ENCODE peak calls at places on chromosome 16, in six cellular contexts. A, T, D, Q, W and N are unnamed samples.

GRCh38 chr16:50505115-50505514 is 43.1 kb upstream of the NKD1 start:
- DNase-seq in D (no peak), A (no peak), T (no peak), Q (no peak), W (no peak), N (no peak)

GRCh38 chr16:63629272-63629671 is 1492.6 kb downstream of the CDH11 start:
- DNase-seq in T (no peak), A (no peak), Q (no peak), D (no peak), W (no peak), N (no peak)

GRCh38 chr16:69340095-69340644 is 598 bp downstream of the NIP7 start:
- DNase-seq in D (no peak), W (peak), A (no peak), T (no peak), Q (no peak), N (no peak)

GRCh38 chr16:15398618-15399316 is 3.2 kb downstream of the MPV17L start:
- DNase-seq in W (no peak), A (no peak), T (no peak), D (no peak), Q (no peak), N (no peak)

GRCh38 chr16:27700596-27700995 is 150.7 kb downstream of the KATNIP start:
- DNase-seq in W (no peak), T (peak), D (no peak), A (no peak), Q (no peak), N (no peak)

GRCh38 chr16:81601008-81601428 is 156.4 kb downstream of the CMIP start:
- DNase-seq in Q (no peak), T (peak), A (no peak), W (peak), D (peak), N (no peak)

GRCh38 chr16:27225536-27226360 is 22.4 kb downstream of the KDM8 start:
- DNase-seq in A (no peak), W (no peak), T (peak), Q (no peak), D (no peak), N (peak)

GRCh38 chr16:23423496-23424049 is 29.4 kb downstream of the COG7 start:
- DNase-seq in W (peak), A (peak), Q (peak), T (peak), D (peak), N (no peak)

GRCh38 chr16:57797526-57798266 is 4.6 kb downstream of the KIFC3 start:
- DNase-seq in W (no peak), D (peak), A (no peak), Q (no peak), T (peak), N (no peak)

GRCh38 chr16:68992521-68992920 is 112.9 kb upstream of the HAS3 start:
- DNase-seq in D (peak), W (peak), A (no peak), Q (peak), T (no peak), N (no peak)

GRCh38 chr16:82603784-82604411 is 22.9 kb upstream of the CDH13 start:
- DNase-seq in A (peak), T (no peak), D (no peak), Q (peak), W (peak), N (peak)

GRCh38 chr16:9102379-9102778 is 10.9 kb downstream of the HAPSTR1 start:
- DNase-seq in D (no peak), A (peak), T (no peak), W (peak), Q (no peak), N (no peak)

GRCh38 chr16:87765776-87766484 is at the start of gene KLHDC4:
- DNase-seq in A (no peak), T (peak), W (peak), D (peak), Q (peak), N (peak)

GRCh38 chr16:66924527-66925321 is 611 bp downstream of the RRAD start:
- DNase-seq in A (no peak), W (no peak), D (peak), Q (no peak), T (no peak), N (peak)

GRCh38 chr16:12903325-12904040 is 2.1 kb downstream of the SHISA9 start:
- DNase-seq in Q (no peak), D (no peak), W (no peak), A (no peak), T (no peak), N (no peak)

GRCh38 chr16:12902511-12903324 is 1.3 kb downstream of the SHISA9 start:
- DNase-seq in W (no peak), Q (no peak), D (no peak), T (no peak), A (no peak), N (no peak)

GRCh38 chr16:12901204-12901596 is 198 bp upstream of the SHISA9 start:
- DNase-seq in D (no peak), W (no peak), T (no peak), A (no peak), Q (no peak), N (no peak)

GRCh38 chr16:12900599-12901203 is 697 bp upstream of the SHISA9 start:
- DNase-seq in A (no peak), T (no peak), W (no peak), D (no peak), Q (no peak), N (no peak)

GRCh38 chr16:12901597-12902436 is at the start of gene SHISA9:
- DNase-seq in Q (no peak), W (peak), T (no peak), A (no peak), D (no peak), N (peak)
- H3K4me3 ChIP-seq in Q (no peak), W (no peak), T (peak), A (no peak), D (peak), N (no peak)

GRCh38 chr16:56689171-56689570 is 6.9 kb downstream of the MT1X start:
- DNase-seq in D (no peak), T (no peak), W (no peak), A (no peak), Q (no peak), N (no peak)
- TF ChIP-seq CTCF in D (no peak), T (no peak), W (no peak), A (no peak), Q (no peak), N (no peak)

GRCh38 chr16:70681382-70682238 is 4.2 kb downstream of the MTSS2 start:
- DNase-seq in D (no peak), T (no peak), W (no peak), Q (no peak), A (no peak), N (no peak)
- H3K4me3 ChIP-seq in D (no peak), T (peak), W (peak), Q (no peak), A (no peak), N (no peak)

GRCh38 chr16:79768594-79768993 is 168.1 kb upstream of the MAF start:
- DNase-seq in W (no peak), Q (no peak), A (no peak), D (no peak), T (no peak), N (no peak)

GRCh38 chr16:79769320-79770243 is 169.0 kb upstream of the MAF start:
- DNase-seq in Q (no peak), D (no peak), A (no peak), W (no peak), T (no peak), N (no peak)

GRCh38 chr16:79770244-79771064 is 169.9 kb upstream of the MAF start:
- DNase-seq in D (peak), Q (peak), A (peak), T (peak), W (peak), N (peak)

GRCh38 chr16:79764415-79765149 is 164.0 kb upstream of the MAF start:
- DNase-seq in A (no peak), Q (no peak), W (no peak), T (no peak), D (no peak), N (no peak)

DNA sequence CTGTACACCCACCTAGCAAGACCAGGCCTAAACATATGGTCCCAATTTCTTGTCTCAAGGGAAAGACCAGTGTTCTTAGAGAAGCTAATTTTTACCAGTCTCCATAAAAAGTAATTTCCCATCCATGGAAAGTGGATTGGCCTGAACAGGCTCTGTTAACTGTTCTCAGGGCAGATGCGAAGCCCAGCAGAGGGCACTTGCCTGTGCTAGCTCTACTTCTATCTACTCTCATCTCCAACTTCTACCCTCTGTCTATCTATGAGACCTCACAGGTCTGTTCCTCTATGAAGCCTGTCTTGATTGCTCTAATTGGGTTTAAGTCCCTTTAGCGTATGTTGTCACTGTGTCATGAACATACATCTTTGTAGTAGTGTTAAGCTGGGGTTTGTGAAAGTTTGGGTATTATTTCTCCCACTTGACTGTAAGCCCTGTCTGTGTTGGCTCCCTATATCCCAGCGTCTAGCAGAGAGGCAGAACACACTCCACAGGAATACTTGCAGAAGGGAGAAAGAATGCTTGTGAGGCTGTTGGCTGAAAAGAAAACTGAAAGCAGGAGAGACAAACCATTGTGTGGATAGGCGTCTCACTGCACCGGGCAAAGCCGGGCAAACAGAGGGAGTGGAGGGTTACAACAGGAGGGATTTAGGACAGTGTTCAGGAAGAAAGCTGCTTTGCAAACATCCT is 167.2 kb upstream of the MAF start:
- DNase-seq in T (no peak), Q (no peak), D (no peak), W (peak), A (no peak), N (peak)
- TF ChIP-seq CTCF in T (peak), Q (no peak), D (peak), W (peak), A (peak), N (peak)

GRCh38 chr16:20424129-20424866 is 15.0 kb downstream of the ACSM5 start:
- DNase-seq in A (no peak), D (no peak), Q (no peak), T (no peak), W (no peak), N (no peak)
- H3K4me3 ChIP-seq in A (no peak), D (no peak), Q (no peak), T (no peak), W (no peak), N (no peak)

GRCh38 chr16:78289844-78290277 is 190.4 kb downstream of the WWOX start:
- DNase-seq in A (no peak), T (no peak), D (no peak), Q (no peak), W (no peak), N (no peak)
- TF ChIP-seq CTCF in A (no peak), T (no peak), D (no peak), Q (no peak), W (no peak), N (no peak)

DNA sequence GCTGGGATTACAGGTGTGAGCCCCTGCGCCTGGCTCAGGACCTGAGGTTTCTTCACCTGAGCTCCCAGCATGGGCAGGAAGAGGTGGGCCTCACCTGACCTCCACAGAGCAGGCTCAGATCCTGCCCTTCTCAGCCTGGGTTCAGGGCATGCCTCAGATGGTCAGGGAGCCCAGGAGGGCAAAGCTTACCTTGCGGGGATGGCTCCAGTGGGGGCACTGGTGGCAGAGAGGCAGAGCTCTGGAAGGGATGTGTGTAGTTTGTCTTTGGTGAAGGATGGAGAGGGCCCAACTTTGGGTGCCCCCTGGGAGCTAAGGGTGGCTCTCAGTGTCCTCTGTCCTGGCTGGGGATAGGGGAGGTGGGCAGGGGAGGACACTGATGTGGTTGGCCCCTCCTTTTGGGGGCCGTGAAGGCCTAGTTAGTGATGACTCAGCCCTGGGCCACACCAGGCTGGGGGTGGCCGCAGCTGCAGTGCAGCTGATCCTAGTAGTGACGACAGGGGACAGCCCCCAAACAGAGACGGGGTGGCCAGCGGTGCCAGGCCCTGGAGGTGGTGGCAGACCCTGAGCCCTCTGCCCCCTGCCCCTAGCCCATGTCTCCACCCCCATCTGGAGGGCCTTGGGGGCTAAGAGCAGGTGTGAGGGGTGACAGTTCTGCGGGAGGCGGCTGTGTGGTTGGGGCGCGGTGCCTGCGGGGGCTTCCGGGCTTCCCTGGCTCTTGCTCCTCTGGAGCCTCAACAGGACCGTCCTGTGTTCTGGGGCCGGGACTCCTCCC is 5.8 kb downstream of the NHERF2 start:
- DNase-seq in W (peak), T (no peak), Q (no peak), D (no peak), A (no peak), N (no peak)
- H3K4me3 ChIP-seq in W (no peak), T (no peak), Q (no peak), D (peak), A (peak), N (no peak)

GRCh38 chr16:67931712-67932461 is at the start of gene CTRL:
- DNase-seq in Q (no peak), A (no peak), T (no peak), D (no peak), W (no peak), N (no peak)
- TF ChIP-seq CTCF in Q (no peak), A (peak), T (no peak), D (no peak), W (peak), N (no peak)

DNA sequence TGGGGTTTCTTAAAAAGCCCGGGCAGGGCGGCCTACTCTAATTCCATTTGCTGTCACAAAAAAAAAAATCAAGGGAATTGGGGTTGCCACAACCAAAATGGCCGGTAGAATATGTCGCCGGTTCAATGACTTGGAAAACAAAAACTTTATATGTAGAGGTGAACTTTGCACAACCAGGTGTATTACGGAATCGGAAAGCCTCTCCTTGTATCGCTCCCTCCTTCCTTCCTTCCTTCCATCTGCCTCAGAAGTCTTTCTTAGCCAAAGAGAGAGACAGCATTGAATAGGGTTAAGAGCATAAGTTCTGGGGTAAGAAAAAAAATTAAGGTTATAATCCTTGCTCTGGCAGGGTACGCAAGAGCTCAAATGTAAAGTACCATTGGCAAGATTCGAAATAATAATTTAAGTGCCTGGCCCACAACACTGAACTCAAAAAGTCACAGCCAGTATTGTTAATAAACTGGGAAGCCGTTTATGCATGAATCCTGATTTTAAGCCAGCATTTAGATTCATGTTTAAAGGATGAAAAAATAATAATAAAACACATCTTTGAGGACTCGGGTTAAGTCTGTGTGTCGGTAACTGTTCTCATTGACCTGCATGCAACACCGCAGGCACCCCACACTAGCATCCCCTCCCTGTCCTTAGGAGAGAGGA is 524 bp upstream of the GLG1 start:
- DNase-seq in Q (no peak), D (no peak), T (no peak), W (no peak), A (no peak), N (no peak)
- H3K4me3 ChIP-seq in Q (peak), D (peak), T (peak), W (peak), A (peak), N (peak)